ENCODE peak calls at places on chromosomes 16 and 17, in nine cellular contexts. V, Y, Q, W, K, S, J, F and I are unnamed samples.

GRCh38 chr16:73794936-73795335 is 501.7 kb upstream of the PSMD7 start:
- DNase-seq in Q (no peak), S (no peak), V (no peak), J (no peak), Y (no peak), W (no peak), F (no peak), K (peak; percentile 19), I (no peak)

GRCh38 chr16:47643610-47644009 is 182.5 kb downstream of the PHKB start:
- DNase-seq in Q (no peak), V (no peak), S (peak; percentile 5), W (no peak), K (no peak), Y (no peak), J (no peak), F (no peak), I (no peak)

GRCh38 chr17:36934144-36934758 is 3.0 kb upstream of the LHX1 start:
- DNase-seq in K (no peak), Y (peak; percentile 60), J (no peak), V (peak; percentile 71), F (peak; percentile 68), S (no peak), W (no peak), Q (no peak), I (no peak)

GRCh38 chr16:72884573-72884972 is 163.4 kb downstream of the ZFHX3 start:
- DNase-seq in K (no peak), F (no peak), Q (no peak), W (no peak), Y (no peak), S (no peak), V (no peak), J (no peak), I (no peak)

GRCh38 chr16:383326-384020 is 1.7 kb upstream of the PGAP6 start:
- DNase-seq in W (no peak), F (no peak), K (peak; percentile 82), V (peak; percentile 90), S (no peak), J (peak; percentile 59), Q (peak; percentile 85), Y (peak; percentile 67), I (peak; percentile 93)

GRCh38 chr16:68644303-68644702 is 807 bp upstream of the CDH3 start:
- DNase-seq in K (peak; percentile 57), W (no peak), Q (no peak), S (no peak), J (no peak), F (no peak), V (peak; percentile 74), Y (peak; percentile 60), I (no peak)

GRCh38 chr16:85283305-85284050 is 171.2 kb upstream of the CIBAR2 start:
- DNase-seq in S (no peak), V (no peak), K (no peak), Q (no peak), W (no peak), J (no peak), F (no peak), Y (no peak), I (no peak)

GRCh38 chr17:75065562-75066151 is 18.6 kb downstream of the KCTD2 start:
- DNase-seq in F (no peak), Q (no peak), V (no peak), Y (no peak), K (no peak), W (peak; percentile 49), J (no peak), S (peak; percentile 63), I (no peak)

GRCh38 chr16:12976936-12977335 is 75.5 kb downstream of the SHISA9 start:
- DNase-seq in W (no peak), S (no peak), V (no peak), Y (peak; percentile 62), F (no peak), J (no peak), K (no peak), Q (no peak), I (no peak)
- H3K27ac ChIP-seq in W (no peak overlapping the region), S (no peak overlapping the region), V (no peak overlapping the region), Y (no peak overlapping the region), F (no peak overlapping the region), J (no peak overlapping the region), K (no peak overlapping the region), Q (no peak overlapping the region), I (no peak overlapping the region)

GRCh38 chr17:82937411-82938371 is 97.9 kb upstream of the ZNF750 start:
- DNase-seq in J (no peak), F (no peak), W (no peak), Q (no peak), K (no peak), V (peak; percentile 41), Y (no peak), S (no peak), I (no peak)
- TF ChIP-seq EZH2phosphoT487 in J (no peak), F (no peak), W (no peak), Q (no peak), K (no peak), V (no peak), Y (no peak), S (no peak), I (no peak)

GRCh38 chr17:80191192-80191591 is 21.4 kb downstream of the CARD14 start:
- DNase-seq in S (no peak), Y (peak; percentile 55), K (no peak), W (no peak), J (no peak), Q (no peak), V (peak; percentile 75), F (no peak), I (no peak)

GRCh38 chr17:80191720-80192265 is 22.0 kb downstream of the CARD14 start:
- DNase-seq in S (no peak), F (no peak), V (no peak), Y (no peak), W (no peak), Q (no peak), J (no peak), K (no peak), I (no peak)

GRCh38 chr17:80189611-80190010 is 19.8 kb downstream of the CARD14 start:
- DNase-seq in F (no peak), K (no peak), Q (no peak), J (no peak), Y (no peak), W (no peak), V (no peak), S (no peak), I (no peak)

GRCh38 chr17:80190716-80191115 is 20.9 kb downstream of the CARD14 start:
- DNase-seq in F (no peak), K (no peak), J (no peak), Q (no peak), S (no peak), W (no peak), Y (no peak), V (no peak), I (no peak)

DNA sequence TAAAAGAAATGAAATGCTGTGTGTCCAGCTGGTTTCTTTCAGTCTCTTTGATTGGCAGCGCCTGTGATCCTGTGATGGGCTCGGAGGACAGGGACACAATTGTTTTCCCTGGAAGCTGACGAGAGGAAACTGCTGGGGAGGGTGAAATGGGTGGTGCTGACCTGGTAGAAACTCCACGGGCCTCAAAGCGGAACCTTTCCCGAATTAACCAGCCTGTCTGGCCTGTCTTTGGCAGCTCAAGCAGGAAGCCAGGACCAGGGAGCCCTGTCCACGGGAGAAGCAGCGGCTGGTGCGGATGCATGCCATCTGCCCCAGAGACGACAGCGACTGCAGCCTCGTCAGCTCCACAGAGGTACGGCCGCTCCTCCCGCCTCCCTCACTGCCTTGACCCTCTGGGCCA is 22.4 kb downstream of the CARD14 start:
- DNase-seq in V (no peak), W (no peak), F (no peak), K (no peak), Q (no peak), Y (no peak), S (no peak), J (no peak), I (no peak)
- H3K27ac ChIP-seq in V (no peak overlapping the region), W (no peak overlapping the region), F (no peak overlapping the region), K (no peak overlapping the region), Q (no peak overlapping the region), Y (no peak overlapping the region), S (no peak overlapping the region), J (no peak overlapping the region), I (no peak overlapping the region)

GRCh38 chr17:2335726-2336214 is 487 bp downstream of the TSR1 start:
- DNase-seq in K (peak; percentile 11), F (peak; percentile 40), J (no peak), V (peak; percentile 62), Q (no peak), Y (peak; percentile 36), S (peak; percentile 40), W (no peak), I (no peak)
- TF ChIP-seq EZH2phosphoT487 in K (no peak), F (no peak), J (no peak), V (no peak), Q (no peak), Y (no peak), S (no peak), W (no peak), I (no peak)

GRCh38 chr16:56310685-56311084 is 114.7 kb downstream of the AMFR start:
- DNase-seq in W (no peak), F (no peak), V (no peak), Q (no peak), K (no peak), S (no peak), J (no peak), Y (no peak), I (no peak)
- H3K27ac ChIP-seq in W (no peak overlapping the region), F (no peak overlapping the region), V (no peak overlapping the region), Q (no peak overlapping the region), K (no peak overlapping the region), S (no peak overlapping the region), J (no peak overlapping the region), Y (no peak overlapping the region), I (no peak overlapping the region)

GRCh38 chr16:51433597-51433996 is 282.5 kb upstream of the SALL1 start:
- DNase-seq in K (no peak), S (no peak), J (no peak), Y (no peak), Q (no peak), W (no peak), V (no peak), F (no peak), I (no peak)
- TF ChIP-seq EZH2phosphoT487 in K (no peak), S (no peak), J (no peak), Y (no peak), Q (no peak), W (no peak), V (no peak), F (no peak), I (no peak)

GRCh38 chr16:11636172-11636721 is 32.0 kb upstream of the SNN start:
- DNase-seq in Q (peak; percentile 58), F (no peak), V (peak; percentile 98), J (no peak), K (peak; percentile 83), S (no peak), W (no peak), Y (peak; percentile 70), I (no peak)
- H3K27ac ChIP-seq in Q (no peak overlapping the region), F (no peak overlapping the region), V (peak overlapping the region; percentile 70), J (no peak overlapping the region), K (peak overlapping the region; percentile 75), S (no peak overlapping the region), W (no peak overlapping the region), Y (no peak overlapping the region), I (no peak overlapping the region)